ENCODE peak calls at places on chromosomes 6 and 20, in seven cellular contexts. One of them, this sample, is unnamed.
A peak's percentile ranks its signal among the peaks of the same experiment; 100 is the strongest.

GRCh38 chr20:54107600-54108393 is 37.4 kb upstream of the BCAS1 start:
- DNase-seq in cardiac fibroblast: no peak
- DNase-seq in PC-3: peak; percentile 26
- DNase-seq in aorta: no peak
- DNase-seq in AG10803: no peak
- DNase-seq in ovary: no peak
- DNase-seq in BE2C: no peak
- DNase-seq in this sample: no peak

GRCh38 chr6:105135056-105135455 is 44.8 kb downstream of the POPDC3 start:
- DNase-seq in cardiac fibroblast: peak; percentile 23
- DNase-seq in PC-3: peak; percentile 3
- DNase-seq in aorta: no peak
- DNase-seq in AG10803: peak; percentile 50
- DNase-seq in ovary: no peak
- DNase-seq in BE2C: peak; percentile 13
- DNase-seq in this sample: no peak

GRCh38 chr6:163661271-163661671 is 246.8 kb downstream of the QKI start:
- DNase-seq in cardiac fibroblast: no peak
- DNase-seq in PC-3: no peak
- DNase-seq in aorta: no peak
- DNase-seq in AG10803: no peak
- DNase-seq in ovary: no peak
- DNase-seq in BE2C: no peak
- DNase-seq in this sample: no peak

GRCh38 chr6:169396554-169397163 is 143.0 kb upstream of the THBS2 start:
- DNase-seq in cardiac fibroblast: no peak
- DNase-seq in PC-3: no peak
- DNase-seq in aorta: no peak
- DNase-seq in AG10803: no peak
- DNase-seq in ovary: no peak
- DNase-seq in BE2C: no peak
- DNase-seq in this sample: no peak

GRCh38 chr6:46454691-46455090 is 36.6 kb downstream of the RCAN2 start:
- DNase-seq in cardiac fibroblast: no peak
- DNase-seq in PC-3: no peak
- DNase-seq in aorta: no peak
- DNase-seq in AG10803: no peak
- DNase-seq in ovary: no peak
- DNase-seq in BE2C: no peak
- DNase-seq in this sample: no peak

GRCh38 chr6:14530385-14530784 is 412.8 kb downstream of the CD83 start:
- DNase-seq in cardiac fibroblast: no peak
- DNase-seq in PC-3: no peak
- DNase-seq in aorta: no peak
- DNase-seq in AG10803: no peak
- DNase-seq in ovary: no peak
- DNase-seq in BE2C: no peak
- DNase-seq in this sample: no peak

GRCh38 chr20:57620274-57620990 is at the start of gene ZBP1:
- DNase-seq in cardiac fibroblast: no peak
- DNase-seq in PC-3: no peak
- DNase-seq in aorta: peak; percentile 54
- DNase-seq in AG10803: no peak
- DNase-seq in ovary: no peak
- DNase-seq in BE2C: no peak
- DNase-seq in this sample: no peak

GRCh38 chr6:76633259-76633658 is 560.8 kb upstream of the IMPG1 start:
- DNase-seq in cardiac fibroblast: no peak
- DNase-seq in PC-3: no peak
- DNase-seq in aorta: no peak
- DNase-seq in AG10803: no peak
- DNase-seq in ovary: no peak
- DNase-seq in BE2C: no peak
- DNase-seq in this sample: no peak

GRCh38 chr6:137830562-137830961 is 36.5 kb upstream of the TNFAIP3 start:
- DNase-seq in cardiac fibroblast: peak; percentile 37
- DNase-seq in PC-3: no peak
- DNase-seq in aorta: no peak
- DNase-seq in AG10803: no peak
- DNase-seq in ovary: no peak
- DNase-seq in BE2C: no peak
- DNase-seq in this sample: no peak

GRCh38 chr6:44466955-44467354 is 79.4 kb downstream of the CDC5L start:
- DNase-seq in cardiac fibroblast: no peak
- DNase-seq in PC-3: no peak
- DNase-seq in aorta: no peak
- DNase-seq in AG10803: no peak
- DNase-seq in ovary: no peak
- DNase-seq in BE2C: no peak
- DNase-seq in this sample: no peak

GRCh38 chr20:54025166-54025835 is 45.1 kb downstream of the BCAS1 start:
- DNase-seq in cardiac fibroblast: peak; percentile 15
- DNase-seq in PC-3: no peak
- DNase-seq in aorta: no peak
- DNase-seq in AG10803: peak; percentile 87
- DNase-seq in ovary: no peak
- DNase-seq in BE2C: no peak
- DNase-seq in this sample: peak; percentile 57

GRCh38 chr6:162817196-162817595 is 89.4 kb downstream of the PACRG start:
- DNase-seq in cardiac fibroblast: no peak
- DNase-seq in PC-3: no peak
- DNase-seq in aorta: no peak
- DNase-seq in AG10803: peak; percentile 4
- DNase-seq in ovary: no peak
- DNase-seq in BE2C: no peak
- DNase-seq in this sample: no peak

GRCh38 chr6:32685603-32686002 is 19.1 kb upstream of the HLA-DQB1 start:
- DNase-seq in cardiac fibroblast: no peak
- DNase-seq in PC-3: no peak
- DNase-seq in aorta: no peak
- DNase-seq in AG10803: peak; percentile 6
- DNase-seq in ovary: no peak
- DNase-seq in BE2C: no peak
- DNase-seq in this sample: no peak

GRCh38 chr6:170235726-170236125 is 55.2 kb downstream of the DLL1 start:
- DNase-seq in cardiac fibroblast: no peak
- DNase-seq in PC-3: no peak
- DNase-seq in aorta: no peak
- DNase-seq in AG10803: no peak
- DNase-seq in ovary: no peak
- DNase-seq in BE2C: no peak
- DNase-seq in this sample: no peak

GRCh38 chr6:136846046-136846445 is 23.7 kb downstream of the PEX7 start:
- DNase-seq in cardiac fibroblast: peak; percentile 83
- DNase-seq in PC-3: peak; percentile 64
- DNase-seq in aorta: no peak
- DNase-seq in AG10803: peak; percentile 65
- DNase-seq in ovary: no peak
- DNase-seq in BE2C: peak; percentile 54
- DNase-seq in this sample: no peak

GRCh38 chr6:165439928-165440554 is 130.6 kb upstream of the C6orf118 start:
- DNase-seq in cardiac fibroblast: peak; percentile 89
- DNase-seq in PC-3: peak; percentile 76
- DNase-seq in aorta: no peak
- DNase-seq in AG10803: peak; percentile 54
- DNase-seq in ovary: no peak
- DNase-seq in BE2C: no peak
- DNase-seq in this sample: peak; percentile 41

GRCh38 chr6:4155848-4156466 is 20.6 kb upstream of the ECI2 start:
- DNase-seq in cardiac fibroblast: peak; percentile 87
- DNase-seq in PC-3: peak; percentile 93
- DNase-seq in aorta: peak; percentile 74
- DNase-seq in AG10803: peak; percentile 80
- DNase-seq in ovary: peak; percentile 71
- DNase-seq in BE2C: peak; percentile 73
- DNase-seq in this sample: peak; percentile 73

GRCh38 chr20:20603339-20603990 is 109.0 kb downstream of the RALGAPA2 start:
- DNase-seq in cardiac fibroblast: no peak
- DNase-seq in PC-3: no peak
- DNase-seq in aorta: no peak
- DNase-seq in AG10803: no peak
- DNase-seq in ovary: no peak
- DNase-seq in BE2C: peak; percentile 38
- DNase-seq in this sample: no peak

GRCh38 chr6:54892831-54893230 is 46.3 kb downstream of the FAM83B start:
- DNase-seq in cardiac fibroblast: peak; percentile 25
- DNase-seq in PC-3: peak; percentile 97
- DNase-seq in aorta: no peak
- DNase-seq in AG10803: peak; percentile 62
- DNase-seq in ovary: no peak
- DNase-seq in BE2C: no peak
- DNase-seq in this sample: peak; percentile 68

GRCh38 chr6:26553264-26553738 is 15.1 kb downstream of the HMGN4 start:
- DNase-seq in cardiac fibroblast: peak; percentile 84
- DNase-seq in PC-3: peak; percentile 82
- DNase-seq in aorta: peak; percentile 74
- DNase-seq in AG10803: peak; percentile 73
- DNase-seq in ovary: peak; percentile 70
- DNase-seq in BE2C: peak; percentile 69
- DNase-seq in this sample: no peak

GRCh38 chr6:26554669-26555504 is 16.7 kb downstream of the HMGN4 start:
- DNase-seq in cardiac fibroblast: peak; percentile 71
- DNase-seq in PC-3: peak; percentile 76
- DNase-seq in aorta: no peak
- DNase-seq in AG10803: peak; percentile 68
- DNase-seq in ovary: no peak
- DNase-seq in BE2C: peak; percentile 66
- DNase-seq in this sample: no peak

GRCh38 chr6:26555505-26556262 is 17.5 kb downstream of the HMGN4 start:
- DNase-seq in cardiac fibroblast: peak; percentile 35
- DNase-seq in PC-3: no peak
- DNase-seq in aorta: no peak
- DNase-seq in AG10803: no peak
- DNase-seq in ovary: no peak
- DNase-seq in BE2C: peak; percentile 34
- DNase-seq in this sample: no peak

GRCh38 chr6:26553739-26554668 is 15.8 kb downstream of the HMGN4 start:
- DNase-seq in cardiac fibroblast: peak; percentile 95
- DNase-seq in PC-3: peak; percentile 95
- DNase-seq in aorta: peak; percentile 82
- DNase-seq in AG10803: peak; percentile 96
- DNase-seq in ovary: peak; percentile 79
- DNase-seq in BE2C: peak; percentile 68
- DNase-seq in this sample: peak; percentile 72

DNA sequence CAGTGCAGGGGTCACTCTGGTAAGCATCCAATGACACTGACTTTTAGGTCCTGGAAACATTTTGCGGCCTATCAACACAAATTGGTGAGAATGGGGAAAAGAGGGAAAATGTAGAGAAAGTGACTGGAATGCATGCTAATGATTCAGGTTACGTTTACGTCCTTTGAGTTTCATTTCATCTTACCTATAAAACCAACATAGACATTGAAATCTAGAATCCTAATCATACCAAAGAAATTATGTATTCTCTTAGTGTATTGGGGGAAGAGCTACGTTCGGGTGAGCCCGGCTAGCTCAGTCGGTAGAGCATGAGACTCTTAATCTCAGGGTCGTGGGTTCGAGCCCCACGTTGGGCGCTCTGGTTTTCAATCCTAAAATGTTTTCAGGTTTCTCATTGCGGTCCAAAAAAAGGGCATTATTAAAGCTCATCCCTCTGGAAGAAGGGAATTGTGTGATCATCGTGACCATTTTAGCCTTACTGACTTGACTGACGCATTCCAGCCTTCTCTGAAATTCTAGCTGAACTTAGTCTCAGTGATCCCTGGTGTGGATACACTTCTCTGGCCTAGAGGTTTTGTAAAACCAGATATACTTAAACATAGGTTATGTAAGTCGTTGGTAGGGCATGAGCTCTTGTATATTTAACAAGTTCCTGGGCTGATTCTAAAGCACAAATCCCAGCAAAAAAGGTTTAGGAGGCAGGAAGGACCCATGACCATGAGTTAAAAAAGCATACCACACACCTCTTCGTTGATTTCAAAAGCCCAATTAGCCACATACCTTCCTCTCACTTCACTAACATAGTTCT is 18.3 kb downstream of the HMGN4 start:
- DNase-seq in cardiac fibroblast: peak; percentile 89
- DNase-seq in PC-3: peak; percentile 93
- DNase-seq in aorta: no peak
- DNase-seq in AG10803: peak; percentile 93
- DNase-seq in ovary: peak; percentile 51
- DNase-seq in BE2C: peak; percentile 75
- DNase-seq in this sample: peak; percentile 95
- H3K4me3 ChIP-seq in cardiac fibroblast: no peak overlapping the region
- H3K4me3 ChIP-seq in PC-3: no peak overlapping the region
- H3K4me3 ChIP-seq in aorta: no peak overlapping the region
- H3K4me3 ChIP-seq in AG10803: peak overlapping the region; percentile 42
- H3K4me3 ChIP-seq in ovary: no peak overlapping the region
- H3K4me3 ChIP-seq in BE2C: peak overlapping the region; percentile 88
- H3K4me3 ChIP-seq in this sample: peak overlapping the region; percentile 13

DNA sequence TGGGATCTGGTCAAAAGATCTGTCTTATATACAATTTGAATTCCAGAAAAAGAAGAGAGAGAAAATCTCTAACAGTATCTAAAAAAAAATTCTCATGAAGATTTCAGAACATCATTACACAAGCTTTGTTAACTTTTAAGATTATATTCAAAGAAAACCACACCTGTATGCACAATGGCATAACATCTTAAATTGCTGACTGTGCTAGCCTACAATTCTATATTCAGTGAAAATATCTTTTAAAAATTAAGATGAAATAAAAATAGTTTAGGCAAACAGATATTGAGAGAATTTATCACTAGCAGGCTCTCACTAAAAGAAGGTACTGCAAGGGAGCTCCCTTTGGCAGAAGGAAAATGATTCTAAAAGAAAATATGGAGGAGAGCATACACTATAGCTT is 100.3 kb downstream of the BCKDHB start:
- DNase-seq in cardiac fibroblast: no peak
- DNase-seq in PC-3: no peak
- DNase-seq in aorta: no peak
- DNase-seq in AG10803: no peak
- DNase-seq in ovary: no peak
- DNase-seq in BE2C: no peak
- DNase-seq in this sample: no peak
- H3K4me3 ChIP-seq in cardiac fibroblast: no peak overlapping the region
- H3K4me3 ChIP-seq in PC-3: no peak overlapping the region
- H3K4me3 ChIP-seq in aorta: no peak overlapping the region
- H3K4me3 ChIP-seq in AG10803: no peak overlapping the region
- H3K4me3 ChIP-seq in ovary: no peak overlapping the region
- H3K4me3 ChIP-seq in BE2C: no peak overlapping the region
- H3K4me3 ChIP-seq in this sample: no peak overlapping the region

GRCh38 chr6:36839819-36840379 is 655 bp upstream of the CPNE5 start:
- DNase-seq in cardiac fibroblast: peak; percentile 55
- DNase-seq in PC-3: peak; percentile 22
- DNase-seq in aorta: peak; percentile 62
- DNase-seq in AG10803: no peak
- DNase-seq in ovary: peak; percentile 34
- DNase-seq in BE2C: peak; percentile 68
- DNase-seq in this sample: peak; percentile 92
- H3K4me3 ChIP-seq in cardiac fibroblast: peak overlapping the region; percentile 54
- H3K4me3 ChIP-seq in PC-3: peak overlapping the region; percentile 59
- H3K4me3 ChIP-seq in aorta: peak overlapping the region; percentile 24
- H3K4me3 ChIP-seq in AG10803: peak overlapping the region; percentile 54
- H3K4me3 ChIP-seq in ovary: peak overlapping the region; percentile 45
- H3K4me3 ChIP-seq in BE2C: peak overlapping the region; percentile 44
- H3K4me3 ChIP-seq in this sample: peak overlapping the region; percentile 61

DNA sequence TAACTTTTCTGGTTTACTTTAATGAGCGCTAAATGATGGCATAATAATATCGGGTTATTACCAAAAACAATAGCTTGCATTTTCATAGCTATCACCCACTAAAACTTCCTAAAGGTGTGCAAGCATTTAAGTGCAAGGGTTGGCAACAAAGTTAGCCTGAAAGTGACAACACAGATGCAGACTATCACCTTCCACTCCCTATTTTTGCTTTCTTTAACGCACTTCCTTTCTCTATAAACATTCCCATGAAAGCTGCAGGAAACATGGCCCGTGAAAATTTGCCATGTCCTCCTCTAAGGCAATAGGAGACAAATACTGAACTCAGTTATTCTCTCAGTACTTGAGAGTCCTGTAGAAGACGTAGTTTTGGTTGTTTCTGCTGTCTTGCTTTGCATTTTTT is 2.7 kb downstream of the MYCT1 start:
- DNase-seq in cardiac fibroblast: no peak
- DNase-seq in PC-3: no peak
- DNase-seq in aorta: no peak
- DNase-seq in AG10803: no peak
- DNase-seq in ovary: no peak
- DNase-seq in BE2C: no peak
- DNase-seq in this sample: no peak
- H3K4me3 ChIP-seq in cardiac fibroblast: no peak overlapping the region
- H3K4me3 ChIP-seq in PC-3: peak overlapping the region; percentile 26
- H3K4me3 ChIP-seq in aorta: no peak overlapping the region
- H3K4me3 ChIP-seq in AG10803: no peak overlapping the region
- H3K4me3 ChIP-seq in ovary: no peak overlapping the region
- H3K4me3 ChIP-seq in BE2C: no peak overlapping the region
- H3K4me3 ChIP-seq in this sample: no peak overlapping the region

This sample was measured in osteoblast.